ENCODE peak calls at places on chromosomes 6 and 20, in eight cellular contexts. T, D, R, O, G, H, F and L are unnamed samples.

GRCh38 chr20:59095140-59095539 is 52.6 kb upstream of the PRELID3B start:
- DNase-seq in T (no peak), D (no peak), H (no peak), O (no peak), G (no peak), R (no peak), F (no peak), L (no peak)

GRCh38 chr20:16601019-16601418 is 27.8 kb upstream of the KIF16B start:
- DNase-seq in F (no peak), G (peak), H (no peak), O (no peak), D (no peak), T (no peak), R (no peak), L (no peak)

GRCh38 chr20:3777726-3778629 is 3.3 kb downstream of the SPEF1 start:
- DNase-seq in H (peak), G (no peak), D (no peak), T (peak), F (peak), R (peak), O (peak), L (no peak)

GRCh38 chr6:3333263-3333662 is 74.5 kb downstream of the PSMG4 start:
- DNase-seq in T (no peak), D (no peak), O (no peak), G (no peak), H (no peak), R (peak), F (peak), L (no peak)

GRCh38 chr6:14922706-14923105 is 323.2 kb upstream of the JARID2 start:
- DNase-seq in D (no peak), R (no peak), H (no peak), G (no peak), T (no peak), O (peak), F (no peak), L (no peak)

GRCh38 chr6:72374172-72374571 is 247.7 kb upstream of the KCNQ5 start:
- DNase-seq in H (no peak), T (no peak), O (no peak), F (no peak), D (no peak), G (no peak), R (no peak), L (no peak)

GRCh38 chr6:38080349-38080748 is 260.8 kb downstream of the ZFAND3 start:
- DNase-seq in H (no peak), R (no peak), F (no peak), T (no peak), O (no peak), G (no peak), D (no peak), L (peak)

GRCh38 chr20:24001901-24002405 is 13.4 kb upstream of the GGTLC1 start:
- DNase-seq in T (no peak), F (no peak), G (no peak), D (no peak), R (no peak), O (no peak), H (no peak), L (no peak)

GRCh38 chr6:169722362-169723199 is 1.7 kb downstream of the PHF10 start:
- DNase-seq in T (peak), F (peak), R (peak), G (no peak), H (no peak), O (peak), D (peak), L (peak)

GRCh38 chr6:136791296-136792065 is 796 bp downstream of the MAP3K5 start:
- DNase-seq in T (peak), G (no peak), R (peak), H (peak), F (peak), O (peak), D (peak), L (peak)